ENCODE peak calls at places on chromosome 5, in nine cellular contexts. I, X, K, G, V, Z, L, P and R are unnamed samples.

GRCh38 chr5:158819840-158820620 is 279.7 kb downstream of the EBF1 start:
- DNase-seq in I (no peak), X (peak; percentile 92), K (no peak), G (no peak), V (peak; percentile 55), Z (no peak), L (no peak), P (peak; percentile 36), R (no peak)

GRCh38 chr5:127290946-127291763 is 559 bp downstream of the MEGF10 start:
- DNase-seq in I (no peak), X (no peak), K (peak; percentile 13), G (peak; percentile 75), V (peak; percentile 10), Z (no peak), L (no peak), P (no peak), R (no peak)

GRCh38 chr5:43207601-43208000 is 15.6 kb downstream of the NIM1K start:
- DNase-seq in I (no peak), X (peak; percentile 54), K (no peak), G (no peak), V (peak; percentile 8), Z (no peak), L (no peak), P (no peak), R (no peak)

GRCh38 chr5:31811210-31811609 is 172.3 kb downstream of the PDZD2 start:
- DNase-seq in I (no peak), X (peak; percentile 93), K (no peak), G (peak; percentile 65), V (peak; percentile 90), Z (peak; percentile 60), L (no peak), P (peak; percentile 1), R (no peak)

GRCh38 chr5:154478224-154478565 is at the start of gene HAND1:
- DNase-seq in I (peak; percentile 67), X (no peak), K (peak; percentile 75), G (peak; percentile 98), V (no peak), Z (no peak), L (peak; percentile 49), P (no peak), R (peak; percentile 98)

GRCh38 chr5:98899456-98899855 is 29.4 kb downstream of the CHD1 start:
- DNase-seq in I (no peak), X (no peak), K (no peak), G (no peak), V (no peak), Z (no peak), L (no peak), P (no peak), R (no peak)

GRCh38 chr5:16674750-16675149 is 58.0 kb upstream of the RETREG1 start:
- DNase-seq in I (no peak), X (no peak), K (no peak), G (no peak), V (no peak), Z (no peak), L (no peak), P (no peak), R (no peak)

GRCh38 chr5:131150408-131150807 is 14.6 kb downstream of the HINT1 start:
- DNase-seq in I (no peak), X (no peak), K (no peak), G (no peak), V (no peak), Z (no peak), L (no peak), P (no peak), R (no peak)

GRCh38 chr5:54646285-54647101 is 128.9 kb downstream of the SNX18 start:
- DNase-seq in I (peak; percentile 18), X (peak; percentile 83), K (peak; percentile 72), G (peak; percentile 52), V (peak; percentile 54), Z (peak; percentile 60), L (peak; percentile 59), P (peak; percentile 47), R (no peak)

GRCh38 chr5:142748568-142749249 is 21.5 kb upstream of the ARHGAP26 start:
- DNase-seq in I (peak; percentile 28), X (no peak), K (peak; percentile 60), G (peak; percentile 63), V (no peak), Z (peak; percentile 56), L (no peak), P (peak; percentile 59), R (peak; percentile 62)

GRCh38 chr5:106397700-106398099 is 1273.0 kb downstream of the EFNA5 start:
- DNase-seq in I (peak; percentile 1), X (peak; percentile 98), K (no peak), G (peak; percentile 48), V (peak; percentile 82), Z (no peak), L (no peak), P (peak; percentile 80), R (no peak)

GRCh38 chr5:43603535-43604363 is 769 bp downstream of the NNT start:
- DNase-seq in I (no peak), X (peak; percentile 34), K (peak; percentile 78), G (peak; percentile 29), V (peak; percentile 69), Z (peak; percentile 86), L (peak; percentile 70), P (peak; percentile 77), R (peak; percentile 67)

GRCh38 chr5:34756781-34757624 is 82.0 kb upstream of the TTC23L start:
- DNase-seq in I (no peak), X (peak; percentile 47), K (no peak), G (no peak), V (no peak), Z (no peak), L (no peak), P (no peak), R (no peak)

GRCh38 chr5:96509721-96510383 is 76.8 kb upstream of the PCSK1 start:
- DNase-seq in I (no peak), X (peak; percentile 92), K (no peak), G (no peak), V (peak; percentile 60), Z (no peak), L (no peak), P (peak; percentile 4), R (no peak)

GRCh38 chr5:141611289-141611688 is 7.5 kb downstream of the DIAPH1 start:
- DNase-seq in I (no peak), X (no peak), K (no peak), G (peak; percentile 44), V (no peak), Z (no peak), L (no peak), P (no peak), R (no peak)

GRCh38 chr5:89255845-89256463 is 373.0 kb upstream of the MEF2C start:
- DNase-seq in I (no peak), X (peak; percentile 81), K (no peak), G (peak; percentile 82), V (peak; percentile 25), Z (no peak), L (no peak), P (peak; percentile 7), R (peak; percentile 7)

GRCh38 chr5:74582853-74583252 is 57.7 kb downstream of the ENC1 start:
- DNase-seq in I (no peak), X (no peak), K (no peak), G (no peak), V (no peak), Z (no peak), L (no peak), P (no peak), R (no peak)

GRCh38 chr5:124453221-124454032 is 293.0 kb downstream of the ZNF608 start:
- DNase-seq in I (no peak), X (peak; percentile 93), K (no peak), G (no peak), V (peak; percentile 74), Z (no peak), L (no peak), P (peak; percentile 96), R (no peak)

GRCh38 chr5:123807177-123807900 is 295.4 kb downstream of the CSNK1G3 start:
- DNase-seq in I (no peak), X (no peak), K (no peak), G (peak; percentile 66), V (no peak), Z (no peak), L (no peak), P (peak; percentile 16), R (no peak)

GRCh38 chr5:174190073-174190675 is 144.7 kb downstream of the NSG2 start:
- DNase-seq in I (no peak), X (no peak), K (no peak), G (peak; percentile 55), V (no peak), Z (no peak), L (no peak), P (no peak), R (peak; percentile 64)

GRCh38 chr5:88952344-88952743 is 69.4 kb upstream of the MEF2C start:
- DNase-seq in I (no peak), X (peak; percentile 21), K (no peak), G (peak; percentile 63), V (peak; percentile 4), Z (no peak), L (no peak), P (no peak), R (no peak)

GRCh38 chr5:103525366-103525765 is 37.2 kb downstream of the NUDT12 start:
- DNase-seq in I (no peak), X (no peak), K (no peak), G (no peak), V (peak; percentile 70), Z (no peak), L (no peak), P (no peak), R (no peak)

GRCh38 chr5:150142189-150142788 is 13.4 kb downstream of the PDGFRB start:
- DNase-seq in I (no peak), X (no peak), K (no peak), G (no peak), V (no peak), Z (no peak), L (no peak), P (no peak), R (no peak)

GRCh38 chr5:58988938-58989337 is 406.1 kb downstream of the RAB3C start:
- DNase-seq in I (no peak), X (no peak), K (no peak), G (no peak), V (no peak), Z (no peak), L (no peak), P (no peak), R (no peak)
- H3K36me3 ChIP-seq in I (peaks cover 18% of the 10 kb centered on the region), X (no peaks in the 10 kb centered on the region), K (peaks cover 15% of the 10 kb centered on the region), G (no peaks in the 10 kb centered on the region), V (no peaks in the 10 kb centered on the region), Z (no peaks in the 10 kb centered on the region), L (peaks cover 4% of the 10 kb centered on the region), P (peaks cover 3% of the 10 kb centered on the region), R (peaks cover 60% of the 10 kb centered on the region)

GRCh38 chr5:14699159-14699558 is 34.6 kb downstream of the OTULIN start:
- DNase-seq in I (no peak), X (no peak), K (no peak), G (no peak), V (no peak), Z (no peak), L (no peak), P (no peak), R (no peak)
- H3K36me3 ChIP-seq in I (peaks cover 56% of the 10 kb centered on the region), X (peaks cover 7% of the 10 kb centered on the region), K (peaks cover under 1% of the 10 kb centered on the region), G (no peaks in the 10 kb centered on the region), V (peaks cover 48% of the 10 kb centered on the region), Z (no peaks in the 10 kb centered on the region), L (peaks cover 31% of the 10 kb centered on the region), P (peaks cover 56% of the 10 kb centered on the region), R (peaks cover 5% of the 10 kb centered on the region)

GRCh38 chr5:109718216-109718615 is 28.5 kb downstream of the MAN2A1 start:
- DNase-seq in I (no peak), X (no peak), K (no peak), G (no peak), V (no peak), Z (no peak), L (no peak), P (no peak), R (no peak)
- H3K36me3 ChIP-seq in I (peaks cover 23% of the 10 kb centered on the region), X (no peaks in the 10 kb centered on the region), K (no peaks in the 10 kb centered on the region), G (no peaks in the 10 kb centered on the region), V (peaks cover 7% of the 10 kb centered on the region), Z (no peaks in the 10 kb centered on the region), L (peaks cover 3% of the 10 kb centered on the region), P (peaks cover 33% of the 10 kb centered on the region), R (no peaks in the 10 kb centered on the region)

GRCh38 chr5:78630047-78630446 is 18.5 kb downstream of the LHFPL2 start:
- DNase-seq in I (no peak), X (no peak), K (no peak), G (peak; percentile 50), V (no peak), Z (no peak), L (no peak), P (no peak), R (no peak)
- H3K36me3 ChIP-seq in I (peaks cover 62% of the 10 kb centered on the region), X (peaks cover 4% of the 10 kb centered on the region), K (peaks cover 9% of the 10 kb centered on the region), G (no peaks in the 10 kb centered on the region), V (peaks cover 46% of the 10 kb centered on the region), Z (no peaks in the 10 kb centered on the region), L (peaks cover 10% of the 10 kb centered on the region), P (peaks cover 44% of the 10 kb centered on the region), R (no peaks in the 10 kb centered on the region)